ENCODE peak calls at places on chromosomes 1 and 21, in nine cellular contexts. W is AG10803, V is tibial artery, T is left lung, X is mammary epithelial cell, A is MM.1S, C is astrocyte of the cerebellum, R is aorta, Q is A549. Z is an unnamed sample.

GRCh38 chr1:204445860-204446412 is 34.3 kb upstream of the PPP1R15B start:
- DNase-seq in W (peak), V (no peak), T (no peak), X (no peak), A (peak), C (no peak), R (peak), Q (peak), Z (no peak)

GRCh38 chr1:32480003-32480402 is 15.1 kb downstream of the ZBTB8B start:
- DNase-seq in W (no peak), V (peak), T (no peak), X (no peak), A (no peak), C (no peak), R (no peak), Q (no peak), Z (no peak)

GRCh38 chr1:209800984-209801834 is 4.7 kb downstream of the IRF6 start:
- DNase-seq in W (peak), V (no peak), T (no peak), X (peak), A (no peak), C (no peak), R (no peak), Q (no peak), Z (no peak)

GRCh38 chr1:8201331-8201861 is 116.5 kb upstream of the SLC45A1 start:
- DNase-seq in W (no peak), V (no peak), T (no peak), X (no peak), A (no peak), C (no peak), R (peak), Q (peak), Z (peak)

GRCh38 chr1:31637915-31638673 is 6.6 kb downstream of the PEF1 start:
- DNase-seq in W (no peak), V (no peak), T (no peak), X (peak), A (no peak), C (no peak), R (no peak), Q (no peak), Z (no peak)

GRCh38 chr1:165284471-165284870 is 72.0 kb downstream of the LMX1A start:
- DNase-seq in W (no peak), V (no peak), T (no peak), X (no peak), A (no peak), C (no peak), R (no peak), Q (no peak), Z (no peak)

GRCh38 chr1:243842978-243843490 is 7.0 kb downstream of the AKT3 start:
- DNase-seq in W (peak), V (no peak), T (no peak), X (peak), A (no peak), C (peak), R (no peak), Q (peak), Z (peak)

GRCh38 chr1:177865807-177866206 is 104.1 kb downstream of the SEC16B start:
- DNase-seq in W (no peak), V (no peak), T (no peak), X (no peak), A (no peak), C (no peak), R (no peak), Q (no peak), Z (no peak)

GRCh38 chr1:227894831-227895451 is 52.8 kb downstream of the WNT9A start:
- DNase-seq in W (no peak), V (peak), T (peak), X (peak), A (no peak), C (no peak), R (peak), Q (no peak), Z (no peak)

GRCh38 chr21:42618713-42619112 is 34.7 kb upstream of the PDE9A start:
- DNase-seq in W (no peak), V (no peak), T (no peak), X (no peak), A (no peak), C (no peak), R (peak), Q (no peak), Z (no peak)

GRCh38 chr1:43858324-43858723 is 75.3 kb upstream of the ARTN start:
- DNase-seq in W (peak), V (peak), T (peak), X (peak), A (peak), C (peak), R (no peak), Q (no peak), Z (peak)

GRCh38 chr1:174110053-174110452 is 49.3 kb upstream of the RABGAP1L start:
- DNase-seq in W (no peak), V (no peak), T (no peak), X (no peak), A (no peak), C (no peak), R (no peak), Q (no peak), Z (no peak)

GRCh38 chr1:178060789-178061556 is 32.9 kb upstream of the RASAL2 start:
- DNase-seq in W (peak), V (no peak), T (no peak), X (peak), A (no peak), C (peak), R (no peak), Q (no peak), Z (peak)

GRCh38 chr1:212110617-212111016 is 75.1 kb downstream of the DTL start:
- DNase-seq in W (peak), V (no peak), T (no peak), X (no peak), A (no peak), C (peak), R (no peak), Q (no peak), Z (peak)

GRCh38 chr1:32142446-32143301 is 34.8 kb downstream of the KPNA6 start:
- DNase-seq in W (peak), V (no peak), T (peak), X (peak), A (no peak), C (peak), R (no peak), Q (peak), Z (peak)

GRCh38 chr21:25639922-25640670 is 1.0 kb downstream of the JAM2 start:
- DNase-seq in W (no peak), V (no peak), T (no peak), X (no peak), A (no peak), C (no peak), R (peak), Q (no peak), Z (peak)

GRCh38 chr1:59857679-59858354 is 43.1 kb downstream of the HOOK1 start:
- DNase-seq in W (no peak), V (no peak), T (no peak), X (no peak), A (no peak), C (no peak), R (no peak), Q (no peak), Z (no peak)

GRCh38 chr21:43209575-43210453 is 41.0 kb downstream of the CRYAA start:
- DNase-seq in W (peak), V (peak), T (peak), X (no peak), A (no peak), C (peak), R (peak), Q (peak), Z (peak)

GRCh38 chr1:103461171-103462105 is 64.1 kb upstream of the RNPC3 start:
- DNase-seq in W (peak), V (no peak), T (no peak), X (peak), A (peak), C (no peak), R (no peak), Q (peak), Z (peak)

GRCh38 chr1:2374260-2375155 is 16.8 kb downstream of the MORN1 start:
- DNase-seq in W (no peak), V (peak), T (no peak), X (no peak), A (no peak), C (no peak), R (no peak), Q (no peak), Z (no peak)

GRCh38 chr1:21584096-21584495 is 74.9 kb downstream of the ALPL start:
- DNase-seq in W (no peak), V (no peak), T (no peak), X (no peak), A (no peak), C (no peak), R (no peak), Q (no peak), Z (no peak)

GRCh38 chr1:154712166-154712838 is 104.3 kb upstream of the ADAR start:
- DNase-seq in W (no peak), V (no peak), T (no peak), X (no peak), A (no peak), C (no peak), R (no peak), Q (no peak), Z (no peak)

GRCh38 chr1:147771216-147772125 is 11.1 kb upstream of the GJA5 start:
- DNase-seq in W (no peak), V (peak), T (no peak), X (peak), A (no peak), C (no peak), R (peak), Q (no peak), Z (no peak)

GRCh38 chr1:3714284-3714741 is 37.9 kb upstream of the CCDC27 start:
- DNase-seq in W (no peak), V (no peak), T (no peak), X (no peak), A (no peak), C (no peak), R (no peak), Q (no peak), Z (no peak)

GRCh38 chr1:23913212-23913880 is at the start of gene CNR2:
- DNase-seq in W (no peak), V (no peak), T (no peak), X (no peak), A (no peak), C (no peak), R (no peak), Q (no peak), Z (no peak)

GRCh38 chr1:183277821-183278735 is 92.0 kb downstream of the LAMC2 start:
- DNase-seq in W (peak), V (no peak), T (no peak), X (peak), A (no peak), C (no peak), R (no peak), Q (no peak), Z (peak)

GRCh38 chr1:55284856-55285255 is 69.7 kb upstream of the USP24 start:
- DNase-seq in W (peak), V (no peak), T (no peak), X (peak), A (peak), C (peak), R (no peak), Q (peak), Z (peak)

GRCh38 chr21:45416619-45417018 is 11.7 kb downstream of the COL18A1 start:
- DNase-seq in W (no peak), V (no peak), T (no peak), X (no peak), A (no peak), C (no peak), R (peak), Q (no peak), Z (no peak)

GRCh38 chr1:202162049-202162417 is 1.6 kb upstream of the PTPN7 start:
- DNase-seq in W (no peak), V (no peak), T (no peak), X (no peak), A (peak), C (no peak), R (no peak), Q (no peak), Z (no peak)

GRCh38 chr1:225908013-225908640 is 15.9 kb downstream of the PYCR2 start:
- DNase-seq in W (peak), V (no peak), T (no peak), X (no peak), A (no peak), C (no peak), R (no peak), Q (no peak), Z (no peak)

DNA sequence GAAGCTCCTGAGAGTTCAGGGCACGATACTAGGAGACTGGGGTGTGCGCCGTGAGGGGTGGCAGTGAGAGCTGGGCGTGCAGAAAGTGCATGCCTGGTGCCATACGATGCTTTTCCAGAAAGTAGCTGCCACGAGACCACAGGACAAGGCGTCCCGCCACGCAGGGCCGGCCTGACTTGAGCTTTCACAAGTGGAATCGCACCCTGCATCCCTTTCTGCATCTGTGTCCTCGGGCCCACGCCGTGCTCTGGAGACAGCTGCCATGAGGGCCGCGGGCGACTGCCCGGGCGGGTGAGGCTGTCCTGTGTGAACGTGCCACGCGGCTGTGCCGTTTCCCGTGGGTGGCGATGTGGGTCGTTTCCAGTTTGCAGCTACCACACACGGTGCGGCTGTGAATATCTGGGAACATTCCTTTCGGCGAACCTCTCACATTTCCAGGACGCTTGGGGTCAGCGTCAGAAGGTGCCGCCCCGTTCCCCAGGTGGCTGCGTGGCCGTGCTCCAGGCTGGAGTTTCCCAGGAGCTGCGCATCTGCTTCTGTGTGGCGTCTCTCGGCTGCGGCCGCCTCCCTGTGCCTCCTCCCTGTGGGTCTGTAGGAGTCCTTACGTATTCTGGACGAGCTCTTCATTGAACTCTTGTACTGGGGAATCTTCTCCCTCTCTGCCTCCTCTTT is 1.0 kb upstream of the PERM1 start:
- DNase-seq in W (no peak), V (no peak), T (no peak), X (no peak), A (no peak), C (no peak), R (no peak), Q (no peak), Z (no peak)
- H3K4me3 ChIP-seq in W (no peak), V (no peak), T (no peak), X (no peak), A (no peak), C (no peak), R (no peak), Q (no peak), Z (no peak)

DNA sequence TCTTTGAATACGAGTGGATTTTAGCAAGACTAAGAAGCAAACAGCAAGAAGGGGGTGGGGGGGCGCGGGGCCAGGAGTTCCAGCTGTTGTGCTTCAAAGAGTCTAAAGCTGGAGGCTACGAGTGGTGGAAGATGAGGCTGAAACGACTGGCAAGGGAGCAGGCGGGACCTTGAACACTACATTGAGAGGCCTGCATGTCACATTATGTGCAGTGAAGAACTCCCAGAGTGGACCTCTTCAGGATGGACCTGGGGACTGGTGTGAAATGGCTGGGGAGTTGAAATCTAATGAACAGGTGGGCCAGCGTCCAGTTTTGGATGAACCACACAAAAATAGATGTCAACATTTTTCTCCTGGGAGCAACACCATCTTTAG is 1.1 kb downstream of the GPX7 start:
- DNase-seq in W (no peak), V (no peak), T (no peak), X (no peak), A (no peak), C (no peak), R (no peak), Q (no peak), Z (no peak)
- H3K4me3 ChIP-seq in W (peak), V (peak), T (peak), X (no peak), A (no peak), C (peak), R (peak), Q (no peak), Z (peak)

DNA sequence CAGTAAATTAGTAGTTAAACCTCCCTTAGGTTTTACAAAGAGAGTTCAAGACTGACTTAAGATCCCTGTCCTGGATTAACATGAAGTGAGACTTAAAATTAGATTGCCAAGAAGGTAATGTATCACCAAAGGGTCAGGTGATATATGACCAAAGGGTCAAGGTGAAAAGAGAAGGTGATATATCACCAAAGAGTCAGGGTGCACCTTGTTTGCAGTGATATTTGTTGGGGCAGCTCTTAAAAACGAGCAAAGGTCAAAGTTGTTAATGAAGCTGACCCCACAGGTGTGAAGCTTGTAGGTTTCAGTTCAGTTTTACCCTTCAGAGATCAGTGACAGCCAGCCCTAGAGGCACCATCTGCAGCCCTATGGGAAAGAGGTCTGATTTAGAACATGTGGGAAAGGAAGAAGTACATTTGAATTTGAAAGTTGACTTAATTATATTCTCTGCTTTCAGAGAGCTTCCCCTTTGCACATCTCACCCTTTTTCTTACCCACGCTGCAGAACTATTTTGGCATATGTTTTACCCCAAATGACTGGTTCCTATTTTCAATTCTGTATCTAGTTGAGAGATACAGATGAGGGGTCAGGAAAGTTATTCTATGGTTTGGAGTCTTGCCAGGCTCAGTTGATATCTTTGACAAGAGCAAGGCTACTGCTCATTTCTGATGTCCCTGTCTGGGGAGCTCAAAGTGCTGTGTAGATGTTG is 170.8 kb downstream of the S1PR1 start:
- DNase-seq in W (no peak), V (no peak), T (no peak), X (no peak), A (peak), C (no peak), R (no peak), Q (no peak), Z (no peak)
- H3K4me3 ChIP-seq in W (no peak), V (no peak), T (no peak), X (no peak), A (no peak), C (no peak), R (no peak), Q (no peak), Z (no peak)

GRCh38 chr1:156644640-156645039 is 2.7 kb downstream of the BCAN start:
- DNase-seq in W (no peak), V (no peak), T (no peak), X (no peak), A (no peak), C (no peak), R (no peak), Q (no peak), Z (no peak)

GRCh38 chr1:156642265-156643185 is 608 bp downstream of the BCAN start:
- DNase-seq in W (no peak), V (no peak), T (no peak), X (no peak), A (no peak), C (no peak), R (no peak), Q (no peak), Z (no peak)

GRCh38 chr1:156645058-156645457 is 3.1 kb downstream of the BCAN start:
- DNase-seq in W (no peak), V (no peak), T (no peak), X (no peak), A (no peak), C (no peak), R (no peak), Q (no peak), Z (no peak)

GRCh38 chr1:156644146-156644545 is 2.2 kb downstream of the BCAN start:
- DNase-seq in W (no peak), V (no peak), T (no peak), X (no peak), A (no peak), C (no peak), R (no peak), Q (no peak), Z (no peak)

GRCh38 chr1:156643266-156644092 is 1.6 kb downstream of the BCAN start:
- DNase-seq in W (no peak), V (no peak), T (no peak), X (no peak), A (no peak), C (no peak), R (no peak), Q (no peak), Z (no peak)
- H3K4me3 ChIP-seq in W (no peak), V (no peak), T (no peak), X (no peak), A (no peak), C (no peak), R (no peak), Q (no peak), Z (no peak)

Z was measured in fibroblast of villous mesenchyme.